ENCODE peak calls at places on chromosome 18, in four cellular contexts. J is breast epithelium, G is keratinocyte, V is heart left ventricle. R is an unnamed sample.

GRCh38 chr18:8197510-8197909 is 411.7 kb upstream of the RAB12 start:
- DNase-seq in J (no peak), G (no peak), V (no peak), R (no peak)

GRCh38 chr18:44341759-44342158 is 338.9 kb upstream of the SETBP1 start:
- DNase-seq in J (no peak), G (peak), V (no peak), R (no peak)

GRCh38 chr18:26470011-26470637 is 78.2 kb downstream of the KCTD1 start:
- DNase-seq in J (no peak), G (no peak), V (no peak), R (no peak)

GRCh38 chr18:36264283-36264682 is 33.2 kb upstream of the FHOD3 start:
- DNase-seq in J (no peak), G (no peak), V (no peak), R (no peak)

GRCh38 chr18:41939326-41939725 is 15.7 kb upstream of the PIK3C3 start:
- DNase-seq in J (no peak), G (no peak), V (no peak), R (no peak)

GRCh38 chr18:60319129-60319528 is 53.4 kb downstream of the MC4R start:
- DNase-seq in J (no peak), G (no peak), V (no peak), R (no peak)

GRCh38 chr18:22831441-22831904 is 101.7 kb upstream of the RBBP8 start:
- DNase-seq in J (no peak), G (no peak), V (no peak), R (no peak)

GRCh38 chr18:74897971-74898657 is 300.4 kb downstream of the ZNF407 start:
- DNase-seq in J (no peak), G (no peak), V (no peak), R (no peak)

GRCh38 chr18:23204589-23205235 is 69.4 kb downstream of the CABLES1 start:
- DNase-seq in J (no peak), G (no peak), V (no peak), R (no peak)

GRCh38 chr18:23967321-23968089 is 47.0 kb upstream of the TTC39C start:
- DNase-seq in J (no peak), G (no peak), V (no peak), R (peak)

GRCh38 chr18:44771572-44771956 is 90.9 kb downstream of the SETBP1 start:
- DNase-seq in J (no peak), G (no peak), V (no peak), R (peak)

GRCh38 chr18:8177330-8178016 is 431.8 kb upstream of the RAB12 start:
- DNase-seq in J (no peak), G (no peak), V (no peak), R (peak)

GRCh38 chr18:55320399-55321255 is 267.4 kb downstream of the TCF4 start:
- DNase-seq in J (no peak), G (no peak), V (no peak), R (no peak)

GRCh38 chr18:3126457-3127097 is 93.2 kb downstream of the MYOM1 start:
- DNase-seq in J (no peak), G (no peak), V (no peak), R (no peak)

GRCh38 chr18:22827216-22827615 is 105.9 kb upstream of the RBBP8 start:
- DNase-seq in J (no peak), G (no peak), V (no peak), R (no peak)

GRCh38 chr18:49922228-49922627 is 108.9 kb upstream of the ACAA2 start:
- DNase-seq in J (no peak), G (peak), V (no peak), R (no peak)

GRCh38 chr18:9296233-9297006 is 38.2 kb upstream of the TWSG1 start:
- DNase-seq in J (no peak), G (no peak), V (no peak), R (no peak)

GRCh38 chr18:58541137-58541788 is 87.6 kb downstream of the ALPK2 start:
- DNase-seq in J (no peak), G (no peak), V (no peak), R (no peak)

GRCh38 chr18:23719634-23720201 is 30.5 kb downstream of the LAMA3 start:
- DNase-seq in J (no peak), G (peak), V (no peak), R (peak)

GRCh38 chr18:23401400-23402347 is 51.4 kb upstream of the RIOK3 start:
- DNase-seq in J (no peak), G (no peak), V (no peak), R (peak)

GRCh38 chr18:31102020-31102684 is at the start of gene DSC2:
- DNase-seq in J (peak), G (no peak), V (peak), R (peak)

GRCh38 chr18:36389811-36390581 is 92.5 kb downstream of the FHOD3 start:
- DNase-seq in J (no peak), G (no peak), V (peak), R (no peak)

GRCh38 chr18:46518438-46518837 is 138.6 kb downstream of the LOXHD1 start:
- DNase-seq in J (no peak), G (no peak), V (peak), R (no peak)

GRCh38 chr18:7338846-7339245 is 108.0 kb downstream of the LRRC30 start:
- DNase-seq in J (no peak), G (no peak), V (no peak), R (no peak)

GRCh38 chr18:22674300-22674699 is 256.6 kb upstream of the CTAGE1 start:
- DNase-seq in J (no peak), G (no peak), V (no peak), R (no peak)

GRCh38 chr18:46469186-46469915 is 187.7 kb downstream of the LOXHD1 start:
- DNase-seq in J (peak), G (no peak), V (no peak), R (no peak)

GRCh38 chr18:26656944-26657536 is 108.7 kb upstream of the KCTD1 start:
- DNase-seq in J (peak), G (no peak), V (peak), R (peak)

GRCh38 chr18:23735021-23735464 is 45.8 kb downstream of the LAMA3 start:
- DNase-seq in J (no peak), G (no peak), V (no peak), R (no peak)

GRCh38 chr18:58407649-58408407 is 221.1 kb downstream of the ALPK2 start:
- DNase-seq in J (no peak), G (no peak), V (no peak), R (no peak)

GRCh38 chr18:59249186-59249774 is 24.0 kb downstream of the RAX start:
- DNase-seq in J (no peak), G (peak), V (no peak), R (peak)

GRCh38 chr18:25503567-25504081 is 151.7 kb upstream of the ZNF521 start:
- DNase-seq in J (peak), G (no peak), V (peak), R (peak)

GRCh38 chr18:21703241-21703820 is 1.2 kb downstream of the ABHD3 start:
- DNase-seq in J (no peak), G (no peak), V (no peak), R (peak)

GRCh38 chr18:13621446-13621849 is 104.9 kb downstream of the FAM210A start:
- DNase-seq in J (no peak), G (no peak), V (no peak), R (no peak)
- H3K27ac ChIP-seq in J (no peak), G (no peak), V (no peak), R (no peak)

DNA sequence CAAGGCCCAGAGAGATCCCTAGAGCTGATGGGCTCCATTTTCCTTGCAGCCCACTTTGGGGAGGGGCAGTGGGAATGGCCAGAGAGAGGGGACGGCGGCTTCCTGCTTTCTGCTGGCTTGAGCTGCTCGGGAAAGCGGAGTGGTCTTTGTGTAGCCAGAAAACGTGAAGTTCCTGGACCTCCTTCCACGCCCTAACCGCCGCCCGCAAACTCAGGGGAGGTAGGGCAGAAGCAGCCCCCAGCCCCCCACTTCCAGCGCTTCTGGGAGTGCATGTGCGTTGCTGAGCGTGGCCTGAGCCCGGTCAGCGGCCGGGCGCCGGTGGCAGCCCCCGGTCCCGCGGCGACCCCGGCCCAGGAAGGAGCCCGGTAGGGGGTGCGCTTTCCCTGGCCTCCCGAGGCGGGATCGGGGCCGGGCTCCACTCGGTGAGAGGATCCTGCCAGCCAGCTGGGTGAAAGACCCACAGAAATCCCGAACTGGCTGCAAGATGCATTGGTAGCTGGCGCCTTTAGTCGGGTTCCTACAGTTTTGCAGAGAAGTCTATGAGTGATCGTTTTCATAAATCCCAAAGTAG is 25.3 kb upstream of the BOD1L2 start:
- DNase-seq in J (no peak), G (no peak), V (no peak), R (no peak)
- H3K4me3 ChIP-seq in J (no peak), G (no peak), V (no peak), R (no peak)

GRCh38 chr18:48006415-48007175 is 76.1 kb upstream of the SMAD2 start:
- DNase-seq in J (no peak), G (no peak), V (no peak), R (no peak)
- H3K27ac ChIP-seq in J (no peak), G (no peak), V (no peak), R (no peak)

GRCh38 chr18:70287731-70288130 is 1.1 kb upstream of the SOCS6 start:
- DNase-seq in J (no peak), G (no peak), V (no peak), R (no peak)
- H3K4me3 ChIP-seq in J (no peak), G (peak), V (peak), R (no peak)

GRCh38 chr18:48486762-48487161 is 52.1 kb upstream of the CTIF start:
- DNase-seq in J (no peak), G (no peak), V (no peak), R (no peak)
- H3K27ac ChIP-seq in J (no peak), G (no peak), V (no peak), R (no peak)

GRCh38 chr18:5868218-5868904 is 27.0 kb downstream of the TMEM200C start:
- DNase-seq in J (no peak), G (peak), V (peak), R (peak)

GRCh38 chr18:5865521-5865920 is 29.8 kb downstream of the TMEM200C start:
- DNase-seq in J (no peak), G (no peak), V (no peak), R (no peak)
- H3K4me3 ChIP-seq in J (no peak), G (no peak), V (no peak), R (no peak)

GRCh38 chr18:78804206-78805030 is 175.2 kb upstream of the SALL3 start:
- DNase-seq in J (no peak), G (no peak), V (no peak), R (no peak)
- H3K27ac ChIP-seq in J (no peak), G (no peak), V (no peak), R (no peak)

GRCh38 chr18:63160172-63160995 is 159.2 kb downstream of the BCL2 start:
- DNase-seq in J (no peak), G (no peak), V (no peak), R (no peak)
- H3K4me3 ChIP-seq in J (no peak), G (no peak), V (no peak), R (no peak)

GRCh38 chr18:11981633-11982366 is 493 bp downstream of the IMPA2 start:
- DNase-seq in J (no peak), G (no peak), V (peak), R (peak)
- H3K27ac ChIP-seq in J (peak), G (peak), V (peak), R (peak)

R was measured in body of pancreas.